ENCODE peak calls at places on chromosomes 13 and 19, in five cellular contexts. One of them, this sample, is unnamed.

GRCh38 chr19:29841559-29842367 is 30.0 kb downstream of the CCNE1 start:
- DNase-seq in heart left ventricle: no peak
- DNase-seq in psoas muscle: peak; percentile 19
- DNase-seq in choroid plexus epithelial cell: peak; percentile 82
- DNase-seq in neural crest cell: no peak
- DNase-seq in this sample: no peak

GRCh38 chr13:46622013-46622917 is 69.3 kb downstream of the LRCH1 start:
- DNase-seq in neural crest cell: no peak
- DNase-seq in choroid plexus epithelial cell: no peak
- DNase-seq in heart left ventricle: no peak
- DNase-seq in psoas muscle: no peak
- DNase-seq in this sample: no peak

GRCh38 chr13:50668882-50669281 is 174.6 kb downstream of the DLEU7 start:
- DNase-seq in choroid plexus epithelial cell: no peak
- DNase-seq in neural crest cell: no peak
- DNase-seq in heart left ventricle: no peak
- DNase-seq in psoas muscle: no peak
- DNase-seq in this sample: no peak

GRCh38 chr19:16654151-16654550 is 5.8 kb downstream of the SMIM7 start:
- DNase-seq in neural crest cell: no peak
- DNase-seq in heart left ventricle: no peak
- DNase-seq in psoas muscle: no peak
- DNase-seq in choroid plexus epithelial cell: peak; percentile 23
- DNase-seq in this sample: no peak

GRCh38 chr13:37488682-37489081 is 109.9 kb downstream of the POSTN start:
- DNase-seq in heart left ventricle: no peak
- DNase-seq in choroid plexus epithelial cell: peak; percentile 53
- DNase-seq in psoas muscle: no peak
- DNase-seq in neural crest cell: no peak
- DNase-seq in this sample: no peak

GRCh38 chr19:22137791-22138190 is 59.0 kb downstream of the ZNF676 start:
- DNase-seq in neural crest cell: no peak
- DNase-seq in psoas muscle: no peak
- DNase-seq in choroid plexus epithelial cell: no peak
- DNase-seq in heart left ventricle: no peak
- DNase-seq in this sample: no peak

GRCh38 chr13:25692156-25692555 is 320.4 kb downstream of the ATP8A2 start:
- DNase-seq in heart left ventricle: no peak
- DNase-seq in choroid plexus epithelial cell: no peak
- DNase-seq in psoas muscle: no peak
- DNase-seq in neural crest cell: no peak
- DNase-seq in this sample: no peak

GRCh38 chr19:46787331-46788100 is 878 bp downstream of the SLC1A5 start:
- DNase-seq in choroid plexus epithelial cell: peak; percentile 59
- DNase-seq in psoas muscle: peak; percentile 83
- DNase-seq in heart left ventricle: peak; percentile 48
- DNase-seq in neural crest cell: peak; percentile 52
- DNase-seq in this sample: peak; percentile 69

GRCh38 chr13:48493851-48494250 is 39.0 kb downstream of the RCBTB2 start:
- DNase-seq in choroid plexus epithelial cell: no peak
- DNase-seq in psoas muscle: no peak
- DNase-seq in neural crest cell: no peak
- DNase-seq in heart left ventricle: no peak
- DNase-seq in this sample: no peak

GRCh38 chr19:17687141-17687856 is 855 bp downstream of the UNC13A start:
- DNase-seq in choroid plexus epithelial cell: no peak
- DNase-seq in heart left ventricle: no peak
- DNase-seq in neural crest cell: no peak
- DNase-seq in psoas muscle: no peak
- DNase-seq in this sample: no peak

GRCh38 chr19:41521860-41522555 is 54.0 kb upstream of the CEACAM21 start:
- DNase-seq in neural crest cell: no peak
- DNase-seq in choroid plexus epithelial cell: no peak
- DNase-seq in psoas muscle: peak; percentile 61
- DNase-seq in heart left ventricle: peak; percentile 13
- DNase-seq in this sample: no peak

GRCh38 chr19:50046649-50047503 is 21.1 kb downstream of the ZNF473 start:
- DNase-seq in psoas muscle: peak; percentile 65
- DNase-seq in choroid plexus epithelial cell: peak; percentile 5
- DNase-seq in neural crest cell: peak; percentile 38
- DNase-seq in heart left ventricle: peak; percentile 28
- DNase-seq in this sample: peak; percentile 66

GRCh38 chr19:46661735-46662592 is 982 bp upstream of the DACT3 start:
- DNase-seq in psoas muscle: peak; percentile 90
- DNase-seq in neural crest cell: peak; percentile 69
- DNase-seq in heart left ventricle: peak; percentile 84
- DNase-seq in choroid plexus epithelial cell: peak; percentile 96
- DNase-seq in this sample: peak; percentile 90

GRCh38 chr19:38165335-38165734 is 58.7 kb downstream of the DPF1 start:
- DNase-seq in heart left ventricle: no peak
- DNase-seq in neural crest cell: no peak
- DNase-seq in choroid plexus epithelial cell: no peak
- DNase-seq in psoas muscle: no peak
- DNase-seq in this sample: no peak

GRCh38 chr13:95382411-95382810 is 81.2 kb upstream of the ABCC4 start:
- DNase-seq in neural crest cell: no peak
- DNase-seq in heart left ventricle: no peak
- DNase-seq in psoas muscle: no peak
- DNase-seq in choroid plexus epithelial cell: no peak
- DNase-seq in this sample: no peak

DNA sequence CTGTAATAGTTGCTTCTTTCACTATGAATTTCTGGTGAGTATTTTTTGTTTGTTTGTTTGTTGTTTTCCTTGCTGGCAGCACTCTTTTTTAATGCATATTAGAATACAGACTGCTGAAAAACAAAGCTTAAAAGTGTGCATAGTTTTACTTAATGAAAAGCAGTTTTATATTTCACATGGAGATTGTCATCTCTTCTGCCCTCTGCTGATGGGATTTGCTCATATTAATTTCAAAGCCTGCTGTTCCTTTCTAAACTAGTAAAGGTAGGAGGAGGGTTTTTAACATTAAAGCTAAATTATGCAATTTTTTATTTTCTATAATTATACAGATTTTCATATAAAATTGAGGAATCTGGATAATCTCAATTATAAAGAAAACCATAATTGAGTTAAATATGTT is 692.6 kb upstream of the SLITRK1 start:
- DNase-seq in neural crest cell: no peak
- DNase-seq in heart left ventricle: no peak
- DNase-seq in psoas muscle: no peak
- DNase-seq in choroid plexus epithelial cell: peak; percentile 54
- DNase-seq in this sample: no peak
- TF ChIP-seq CTCF in neural crest cell: peak; percentile 60
- TF ChIP-seq CTCF in heart left ventricle: peak; percentile 10
- TF ChIP-seq CTCF in psoas muscle: no peak
- TF ChIP-seq CTCF in choroid plexus epithelial cell: peak; percentile 55
- TF ChIP-seq CTCF in this sample: no peak

GRCh38 chr19:48508729-48509310 is 2.8 kb downstream of the LMTK3 start:
- DNase-seq in neural crest cell: no peak
- DNase-seq in psoas muscle: no peak
- DNase-seq in choroid plexus epithelial cell: no peak
- DNase-seq in heart left ventricle: no peak
- DNase-seq in this sample: no peak

GRCh38 chr19:48502720-48503018 is 9.0 kb downstream of the LMTK3 start:
- DNase-seq in psoas muscle: no peak
- DNase-seq in heart left ventricle: no peak
- DNase-seq in neural crest cell: no peak
- DNase-seq in choroid plexus epithelial cell: no peak
- DNase-seq in this sample: no peak

GRCh38 chr19:48507911-48508439 is 3.7 kb downstream of the LMTK3 start:
- DNase-seq in heart left ventricle: no peak
- DNase-seq in choroid plexus epithelial cell: no peak
- DNase-seq in psoas muscle: no peak
- DNase-seq in neural crest cell: no peak
- DNase-seq in this sample: no peak

GRCh38 chr19:48509467-48510194 is 2.0 kb downstream of the LMTK3 start:
- DNase-seq in psoas muscle: no peak
- DNase-seq in choroid plexus epithelial cell: no peak
- DNase-seq in heart left ventricle: no peak
- DNase-seq in neural crest cell: no peak
- DNase-seq in this sample: no peak

DNA sequence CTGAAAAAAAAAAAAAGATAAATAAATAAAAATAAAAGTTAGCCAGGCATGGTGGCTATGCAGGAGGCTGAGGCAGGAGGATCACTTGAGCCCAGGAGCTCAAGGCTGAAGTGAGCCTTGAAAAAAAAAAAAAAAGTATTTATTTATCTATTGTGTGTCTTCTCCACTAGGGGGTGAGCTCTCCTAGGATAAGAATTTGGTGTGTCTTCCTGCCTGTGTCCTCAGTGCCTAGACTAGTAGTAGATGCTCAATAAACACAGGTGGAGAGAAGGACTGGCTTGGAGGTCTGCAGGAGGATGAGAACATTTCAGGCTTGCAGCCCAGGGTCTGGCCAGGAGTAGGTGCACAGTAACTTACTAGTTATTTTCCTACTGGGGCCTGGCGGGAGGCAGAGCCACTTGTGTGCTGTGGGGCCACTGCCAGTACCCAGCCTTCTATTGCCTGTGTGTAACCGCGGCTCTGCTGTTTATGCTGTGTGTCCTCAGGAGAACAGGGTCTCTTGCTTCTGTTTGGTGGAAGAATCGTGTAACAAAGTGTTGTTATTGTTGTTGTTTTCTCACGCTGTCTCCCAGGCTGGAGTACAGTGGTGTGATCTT is 5.4 kb downstream of the LMTK3 start:
- DNase-seq in choroid plexus epithelial cell: peak; percentile 66
- DNase-seq in psoas muscle: no peak
- DNase-seq in heart left ventricle: no peak
- DNase-seq in neural crest cell: no peak
- DNase-seq in this sample: no peak
- TF ChIP-seq CTCF in choroid plexus epithelial cell: peak; percentile 67
- TF ChIP-seq CTCF in psoas muscle: peak; percentile 48
- TF ChIP-seq CTCF in heart left ventricle: peak; percentile 9
- TF ChIP-seq CTCF in neural crest cell: peak; percentile 64
- TF ChIP-seq CTCF in this sample: no peak

GRCh38 chr13:111395511-111396393 is 75.3 kb downstream of the TEX29 start:
- DNase-seq in neural crest cell: no peak
- DNase-seq in psoas muscle: no peak
- DNase-seq in choroid plexus epithelial cell: no peak
- DNase-seq in heart left ventricle: no peak
- DNase-seq in this sample: no peak

GRCh38 chr13:111394211-111394922 is 73.9 kb downstream of the TEX29 start:
- DNase-seq in heart left ventricle: no peak
- DNase-seq in psoas muscle: no peak
- DNase-seq in choroid plexus epithelial cell: no peak
- DNase-seq in neural crest cell: no peak
- DNase-seq in this sample: no peak

GRCh38 chr13:111397202-111397880 is 76.9 kb downstream of the TEX29 start:
- DNase-seq in psoas muscle: no peak
- DNase-seq in heart left ventricle: no peak
- DNase-seq in choroid plexus epithelial cell: no peak
- DNase-seq in neural crest cell: no peak
- DNase-seq in this sample: no peak

GRCh38 chr13:111398196-111398595 is 77.8 kb downstream of the TEX29 start:
- DNase-seq in neural crest cell: no peak
- DNase-seq in choroid plexus epithelial cell: no peak
- DNase-seq in heart left ventricle: no peak
- DNase-seq in psoas muscle: no peak
- DNase-seq in this sample: no peak

DNA sequence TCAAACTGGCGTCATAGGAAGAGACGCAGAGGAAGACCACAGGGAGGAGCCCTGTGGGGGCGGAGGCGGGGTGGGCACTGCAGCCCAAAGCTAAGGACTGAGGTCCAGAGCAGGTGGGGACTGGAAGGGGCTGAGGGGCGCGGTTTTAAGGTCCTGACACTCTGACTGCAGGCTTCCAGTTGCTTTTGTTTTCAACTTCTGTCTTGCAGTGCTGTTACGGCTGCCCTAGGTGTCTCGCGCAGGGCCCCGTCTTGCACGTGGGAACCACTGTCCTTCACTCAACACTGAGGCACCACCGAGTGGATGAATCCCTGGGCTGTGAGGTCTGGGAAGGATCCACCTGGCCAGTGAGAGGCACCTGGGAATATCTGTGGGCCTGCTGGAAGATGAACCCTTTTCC is 76.0 kb downstream of the TEX29 start:
- DNase-seq in choroid plexus epithelial cell: no peak
- DNase-seq in psoas muscle: no peak
- DNase-seq in heart left ventricle: no peak
- DNase-seq in neural crest cell: no peak
- DNase-seq in this sample: no peak
- TF ChIP-seq CTCF in choroid plexus epithelial cell: no peak
- TF ChIP-seq CTCF in psoas muscle: no peak
- TF ChIP-seq CTCF in heart left ventricle: no peak
- TF ChIP-seq CTCF in neural crest cell: no peak
- TF ChIP-seq CTCF in this sample: no peak

DNA sequence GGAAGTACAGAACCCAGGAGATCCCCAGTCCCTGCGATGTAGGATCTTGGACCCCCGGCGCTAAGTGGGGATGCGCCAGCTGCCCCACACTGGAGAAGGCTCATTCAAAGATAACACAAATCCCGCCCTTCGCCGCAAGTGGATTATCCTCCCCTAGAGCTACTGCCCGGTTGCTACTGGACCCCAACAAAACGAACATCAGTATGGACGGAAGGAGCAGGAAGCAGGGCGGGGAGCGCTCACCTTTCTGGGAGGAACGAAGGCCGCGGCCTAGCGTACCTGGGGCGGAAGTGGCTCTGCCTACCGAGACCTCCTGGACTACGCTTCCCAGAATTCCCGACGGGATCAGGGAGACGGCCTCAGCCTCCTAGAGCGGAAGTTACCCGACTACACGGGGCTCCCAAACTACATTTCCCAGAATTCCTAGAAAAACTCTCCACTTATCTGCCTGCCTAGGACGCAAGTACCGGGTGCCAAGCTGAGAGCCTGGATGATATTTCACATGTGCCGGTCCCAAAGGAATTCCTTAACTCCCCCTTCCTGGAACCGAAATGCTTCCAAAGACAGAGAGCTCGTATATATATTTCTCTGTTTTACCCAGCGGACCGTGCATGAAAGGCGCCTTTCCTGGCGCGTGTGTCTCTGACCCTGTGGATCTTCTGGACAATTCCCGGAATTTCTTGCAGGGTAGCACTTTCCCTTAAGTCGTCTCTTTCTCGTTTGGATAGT is at the start of gene ZNF112:
- DNase-seq in choroid plexus epithelial cell: peak; percentile 93
- DNase-seq in neural crest cell: peak; percentile 63
- DNase-seq in psoas muscle: peak; percentile 91
- DNase-seq in heart left ventricle: peak; percentile 91
- DNase-seq in this sample: peak; percentile 82
- TF ChIP-seq CTCF in choroid plexus epithelial cell: no peak
- TF ChIP-seq CTCF in neural crest cell: no peak
- TF ChIP-seq CTCF in psoas muscle: no peak
- TF ChIP-seq CTCF in heart left ventricle: no peak
- TF ChIP-seq CTCF in this sample: no peak

This sample was measured in right atrium auricular region.